ENCODE peak calls at places on chromosomes 13 and 19, in four cellular contexts. One of them, this sample, is unnamed.

GRCh38 chr19:29088761-29089160 is 124.2 kb downstream of the UQCRFS1 start:
- DNase-seq in HS-5: no peak
- DNase-seq in stimulated activated naive CD8-positive, alpha-beta T cell treated with anti-CD3 and anti-CD28 coated beads, Interleukin-15, amount 100 ng/mL, for 72 hours: no peak
- DNase-seq in tibial nerve: no peak
- DNase-seq in this sample: no peak

GRCh38 chr19:39074205-39074692 is 9.9 kb upstream of the ACP7 start:
- DNase-seq in tibial nerve: no peak
- DNase-seq in stimulated activated naive CD8-positive, alpha-beta T cell treated with anti-CD3 and anti-CD28 coated beads, Interleukin-15, amount 100 ng/mL, for 72 hours: no peak
- DNase-seq in HS-5: no peak
- DNase-seq in this sample: no peak

GRCh38 chr19:52535831-52536800 is 8.6 kb downstream of the ZNF808 start:
- DNase-seq in tibial nerve: peak; percentile 69
- DNase-seq in HS-5: no peak
- DNase-seq in stimulated activated naive CD8-positive, alpha-beta T cell treated with anti-CD3 and anti-CD28 coated beads, Interleukin-15, amount 100 ng/mL, for 72 hours: peak; percentile 87
- DNase-seq in this sample: peak; percentile 87

GRCh38 chr13:29605860-29606526 is 10.5 kb upstream of the SLC7A1 start:
- DNase-seq in tibial nerve: no peak
- DNase-seq in stimulated activated naive CD8-positive, alpha-beta T cell treated with anti-CD3 and anti-CD28 coated beads, Interleukin-15, amount 100 ng/mL, for 72 hours: no peak
- DNase-seq in HS-5: no peak
- DNase-seq in this sample: no peak

GRCh38 chr19:903266-903797 is 9.7 kb downstream of the R3HDM4 start:
- DNase-seq in HS-5: no peak
- DNase-seq in stimulated activated naive CD8-positive, alpha-beta T cell treated with anti-CD3 and anti-CD28 coated beads, Interleukin-15, amount 100 ng/mL, for 72 hours: no peak
- DNase-seq in tibial nerve: no peak
- DNase-seq in this sample: no peak

GRCh38 chr13:105599477-105600037 is 935.9 kb downstream of the EFNB2 start:
- DNase-seq in HS-5: no peak
- DNase-seq in stimulated activated naive CD8-positive, alpha-beta T cell treated with anti-CD3 and anti-CD28 coated beads, Interleukin-15, amount 100 ng/mL, for 72 hours: no peak
- DNase-seq in tibial nerve: no peak
- DNase-seq in this sample: no peak

GRCh38 chr13:40464349-40464748 is 202.1 kb downstream of the FOXO1 start:
- DNase-seq in HS-5: no peak
- DNase-seq in tibial nerve: no peak
- DNase-seq in stimulated activated naive CD8-positive, alpha-beta T cell treated with anti-CD3 and anti-CD28 coated beads, Interleukin-15, amount 100 ng/mL, for 72 hours: no peak
- DNase-seq in this sample: no peak

GRCh38 chr19:4972509-4973230 is 3.8 kb downstream of the KDM4B start:
- DNase-seq in HS-5: no peak
- DNase-seq in tibial nerve: no peak
- DNase-seq in stimulated activated naive CD8-positive, alpha-beta T cell treated with anti-CD3 and anti-CD28 coated beads, Interleukin-15, amount 100 ng/mL, for 72 hours: no peak
- DNase-seq in this sample: no peak

GRCh38 chr13:28337196-28338045 is 157.5 kb downstream of the FLT1 start:
- DNase-seq in HS-5: peak; percentile 40
- DNase-seq in tibial nerve: no peak
- DNase-seq in stimulated activated naive CD8-positive, alpha-beta T cell treated with anti-CD3 and anti-CD28 coated beads, Interleukin-15, amount 100 ng/mL, for 72 hours: no peak
- DNase-seq in this sample: no peak

GRCh38 chr19:14410054-14410774 is 8.9 kb downstream of the DDX39A start:
- DNase-seq in HS-5: no peak
- DNase-seq in tibial nerve: no peak
- DNase-seq in stimulated activated naive CD8-positive, alpha-beta T cell treated with anti-CD3 and anti-CD28 coated beads, Interleukin-15, amount 100 ng/mL, for 72 hours: no peak
- DNase-seq in this sample: no peak

GRCh38 chr19:12639901-12640613 is 26.5 kb downstream of the MAN2B1 start:
- DNase-seq in HS-5: no peak
- DNase-seq in stimulated activated naive CD8-positive, alpha-beta T cell treated with anti-CD3 and anti-CD28 coated beads, Interleukin-15, amount 100 ng/mL, for 72 hours: peak; percentile 91
- DNase-seq in tibial nerve: peak; percentile 52
- DNase-seq in this sample: peak; percentile 80

GRCh38 chr19:23991170-23991569 is 76.5 kb downstream of the ZNF726 start:
- DNase-seq in HS-5: no peak
- DNase-seq in stimulated activated naive CD8-positive, alpha-beta T cell treated with anti-CD3 and anti-CD28 coated beads, Interleukin-15, amount 100 ng/mL, for 72 hours: no peak
- DNase-seq in tibial nerve: no peak
- DNase-seq in this sample: no peak

GRCh38 chr13:90868321-90868920 is 479.1 kb upstream of the MIR17HG start:
- DNase-seq in stimulated activated naive CD8-positive, alpha-beta T cell treated with anti-CD3 and anti-CD28 coated beads, Interleukin-15, amount 100 ng/mL, for 72 hours: no peak
- DNase-seq in HS-5: no peak
- DNase-seq in tibial nerve: no peak
- DNase-seq in this sample: no peak

GRCh38 chr13:24053505-24054251 is 106.8 kb upstream of the SPATA13 start:
- DNase-seq in tibial nerve: no peak
- DNase-seq in stimulated activated naive CD8-positive, alpha-beta T cell treated with anti-CD3 and anti-CD28 coated beads, Interleukin-15, amount 100 ng/mL, for 72 hours: peak; percentile 74
- DNase-seq in HS-5: no peak
- DNase-seq in this sample: peak; percentile 41

GRCh38 chr19:55657004-55657747 is 2.3 kb downstream of the U2AF2 start:
- DNase-seq in tibial nerve: no peak
- DNase-seq in HS-5: no peak
- DNase-seq in stimulated activated naive CD8-positive, alpha-beta T cell treated with anti-CD3 and anti-CD28 coated beads, Interleukin-15, amount 100 ng/mL, for 72 hours: peak; percentile 55
- DNase-seq in this sample: no peak

GRCh38 chr19:38304866-38305429 is 897 bp downstream of the C19orf33 start:
- DNase-seq in stimulated activated naive CD8-positive, alpha-beta T cell treated with anti-CD3 and anti-CD28 coated beads, Interleukin-15, amount 100 ng/mL, for 72 hours: no peak
- DNase-seq in tibial nerve: peak; percentile 51
- DNase-seq in HS-5: no peak
- DNase-seq in this sample: peak; percentile 54

GRCh38 chr13:97328222-97328790 is 105.7 kb upstream of the RAP2A start:
- DNase-seq in stimulated activated naive CD8-positive, alpha-beta T cell treated with anti-CD3 and anti-CD28 coated beads, Interleukin-15, amount 100 ng/mL, for 72 hours: no peak
- DNase-seq in tibial nerve: no peak
- DNase-seq in HS-5: peak; percentile 37
- DNase-seq in this sample: peak; percentile 30

GRCh38 chr19:38193445-38193844 is 30.6 kb downstream of the DPF1 start:
- DNase-seq in stimulated activated naive CD8-positive, alpha-beta T cell treated with anti-CD3 and anti-CD28 coated beads, Interleukin-15, amount 100 ng/mL, for 72 hours: no peak
- DNase-seq in tibial nerve: no peak
- DNase-seq in HS-5: no peak
- DNase-seq in this sample: no peak

GRCh38 chr19:13838071-13838942 is 38.6 kb upstream of the NANOS3 start:
- DNase-seq in stimulated activated naive CD8-positive, alpha-beta T cell treated with anti-CD3 and anti-CD28 coated beads, Interleukin-15, amount 100 ng/mL, for 72 hours: no peak
- DNase-seq in HS-5: no peak
- DNase-seq in tibial nerve: no peak
- DNase-seq in this sample: no peak

GRCh38 chr13:98252931-98253470 is 75.9 kb upstream of the RNF113B start:
- DNase-seq in HS-5: no peak
- DNase-seq in stimulated activated naive CD8-positive, alpha-beta T cell treated with anti-CD3 and anti-CD28 coated beads, Interleukin-15, amount 100 ng/mL, for 72 hours: no peak
- DNase-seq in tibial nerve: no peak
- DNase-seq in this sample: no peak

GRCh38 chr19:55069137-55069858 is 6.3 kb upstream of the RDH13 start:
- DNase-seq in tibial nerve: no peak
- DNase-seq in stimulated activated naive CD8-positive, alpha-beta T cell treated with anti-CD3 and anti-CD28 coated beads, Interleukin-15, amount 100 ng/mL, for 72 hours: no peak
- DNase-seq in HS-5: no peak
- DNase-seq in this sample: peak; percentile 92

GRCh38 chr13:106597759-106598395 is 29.9 kb upstream of the ARGLU1 start:
- DNase-seq in tibial nerve: no peak
- DNase-seq in stimulated activated naive CD8-positive, alpha-beta T cell treated with anti-CD3 and anti-CD28 coated beads, Interleukin-15, amount 100 ng/mL, for 72 hours: no peak
- DNase-seq in HS-5: no peak
- DNase-seq in this sample: no peak

GRCh38 chr13:61383101-61383500 is 32.5 kb downstream of the PCDH20 start:
- DNase-seq in stimulated activated naive CD8-positive, alpha-beta T cell treated with anti-CD3 and anti-CD28 coated beads, Interleukin-15, amount 100 ng/mL, for 72 hours: no peak
- DNase-seq in tibial nerve: no peak
- DNase-seq in HS-5: no peak
- DNase-seq in this sample: no peak

GRCh38 chr13:41603917-41604316 is 146.6 kb downstream of the RGCC start:
- DNase-seq in tibial nerve: no peak
- DNase-seq in HS-5: no peak
- DNase-seq in stimulated activated naive CD8-positive, alpha-beta T cell treated with anti-CD3 and anti-CD28 coated beads, Interleukin-15, amount 100 ng/mL, for 72 hours: no peak
- DNase-seq in this sample: no peak

GRCh38 chr13:98405107-98405571 is 171.8 kb downstream of the STK24 start:
- DNase-seq in tibial nerve: no peak
- DNase-seq in stimulated activated naive CD8-positive, alpha-beta T cell treated with anti-CD3 and anti-CD28 coated beads, Interleukin-15, amount 100 ng/mL, for 72 hours: no peak
- DNase-seq in HS-5: no peak
- DNase-seq in this sample: no peak

GRCh38 chr19:48480151-48480475 is 10.9 kb downstream of the CYTH2 start:
- DNase-seq in stimulated activated naive CD8-positive, alpha-beta T cell treated with anti-CD3 and anti-CD28 coated beads, Interleukin-15, amount 100 ng/mL, for 72 hours: no peak
- DNase-seq in HS-5: no peak
- DNase-seq in tibial nerve: peak; percentile 38
- DNase-seq in this sample: no peak

GRCh38 chr13:75327132-75327505 is 154.8 kb downstream of the TBC1D4 start:
- DNase-seq in HS-5: no peak
- DNase-seq in tibial nerve: no peak
- DNase-seq in stimulated activated naive CD8-positive, alpha-beta T cell treated with anti-CD3 and anti-CD28 coated beads, Interleukin-15, amount 100 ng/mL, for 72 hours: no peak
- DNase-seq in this sample: no peak

GRCh38 chr13:22848539-22849052 is 332.2 kb upstream of the SGCG start:
- DNase-seq in stimulated activated naive CD8-positive, alpha-beta T cell treated with anti-CD3 and anti-CD28 coated beads, Interleukin-15, amount 100 ng/mL, for 72 hours: no peak
- DNase-seq in tibial nerve: no peak
- DNase-seq in HS-5: no peak
- DNase-seq in this sample: no peak

GRCh38 chr13:37878496-37878895 is 8.9 kb upstream of the TRPC4 start:
- DNase-seq in HS-5: no peak
- DNase-seq in tibial nerve: no peak
- DNase-seq in stimulated activated naive CD8-positive, alpha-beta T cell treated with anti-CD3 and anti-CD28 coated beads, Interleukin-15, amount 100 ng/mL, for 72 hours: no peak
- DNase-seq in this sample: no peak

GRCh38 chr13:49373699-49374098 is 70.2 kb downstream of the CAB39L start:
- DNase-seq in tibial nerve: no peak
- DNase-seq in HS-5: no peak
- DNase-seq in stimulated activated naive CD8-positive, alpha-beta T cell treated with anti-CD3 and anti-CD28 coated beads, Interleukin-15, amount 100 ng/mL, for 72 hours: no peak
- DNase-seq in this sample: no peak

GRCh38 chr13:26021516-26021915 is 30.3 kb downstream of the SHISA2 start:
- DNase-seq in stimulated activated naive CD8-positive, alpha-beta T cell treated with anti-CD3 and anti-CD28 coated beads, Interleukin-15, amount 100 ng/mL, for 72 hours: no peak
- DNase-seq in HS-5: no peak
- DNase-seq in tibial nerve: no peak
- DNase-seq in this sample: no peak

GRCh38 chr19:48635966-48636858 is 967 bp downstream of the DBP start:
- DNase-seq in HS-5: no peak
- DNase-seq in tibial nerve: no peak
- DNase-seq in stimulated activated naive CD8-positive, alpha-beta T cell treated with anti-CD3 and anti-CD28 coated beads, Interleukin-15, amount 100 ng/mL, for 72 hours: peak; percentile 44
- DNase-seq in this sample: no peak

GRCh38 chr13:40130871-40131636 is 475.6 kb downstream of the COG6 start:
- DNase-seq in stimulated activated naive CD8-positive, alpha-beta T cell treated with anti-CD3 and anti-CD28 coated beads, Interleukin-15, amount 100 ng/mL, for 72 hours: no peak
- DNase-seq in tibial nerve: no peak
- DNase-seq in HS-5: no peak
- DNase-seq in this sample: no peak

GRCh38 chr13:108332791-108333190 is 63.3 kb downstream of the TNFSF13B start:
- DNase-seq in HS-5: no peak
- DNase-seq in tibial nerve: no peak
- DNase-seq in stimulated activated naive CD8-positive, alpha-beta T cell treated with anti-CD3 and anti-CD28 coated beads, Interleukin-15, amount 100 ng/mL, for 72 hours: no peak
- DNase-seq in this sample: no peak

This sample was measured in breast epithelium.